ENCODE peak calls at places on chromosome 17, in eight cellular contexts. Y is GM10248, O is Calu3, J is AG09319, L is mesothelial cell of epicardium, I is astrocyte of the cerebellum, B is testis, Z is pancreas. V is an unnamed sample.

GRCh38 chr17:59355030-59355694 is 23.7 kb downstream of the YPEL2 start:
- DNase-seq in Y (no peak), O (no peak), J (no peak), L (no peak), I (no peak), B (no peak), Z (no peak), V (no peak)

GRCh38 chr17:50186661-50187402 is 14.6 kb downstream of the COL1A1 start:
- DNase-seq in Y (no peak), O (no peak), J (peak), L (no peak), I (no peak), B (no peak), Z (peak), V (no peak)

GRCh38 chr17:63640038-63640437 is 17.8 kb downstream of the MAP3K3 start:
- DNase-seq in Y (no peak), O (no peak), J (no peak), L (no peak), I (no peak), B (no peak), Z (no peak), V (no peak)

GRCh38 chr17:41894791-41895331 is 23.9 kb downstream of the ACLY start:
- DNase-seq in Y (no peak), O (no peak), J (peak), L (no peak), I (peak), B (no peak), Z (no peak), V (no peak)

GRCh38 chr17:44130693-44131349 is 7.4 kb upstream of the HDAC5 start:
- DNase-seq in Y (no peak), O (no peak), J (no peak), L (no peak), I (no peak), B (no peak), Z (no peak), V (no peak)

GRCh38 chr17:40490289-40490853 is 11.1 kb downstream of the TNS4 start:
- DNase-seq in Y (no peak), O (no peak), J (no peak), L (no peak), I (no peak), B (peak), Z (no peak), V (no peak)

GRCh38 chr17:69555056-69555455 is 140.6 kb downstream of the MAP2K6 start:
- DNase-seq in Y (no peak), O (no peak), J (no peak), L (no peak), I (no peak), B (no peak), Z (no peak), V (no peak)

GRCh38 chr17:44315760-44316731 is 7.6 kb downstream of the RUNDC3A start:
- DNase-seq in Y (no peak), O (no peak), J (no peak), L (no peak), I (no peak), B (no peak), Z (no peak), V (no peak)

GRCh38 chr17:67294451-67295199 is 49.6 kb upstream of the HELZ start:
- DNase-seq in Y (no peak), O (no peak), J (no peak), L (no peak), I (no peak), B (no peak), Z (peak), V (no peak)

GRCh38 chr17:37671028-37671812 is 28.0 kb upstream of the DDX52 start:
- DNase-seq in Y (no peak), O (no peak), J (no peak), L (no peak), I (no peak), B (no peak), Z (no peak), V (no peak)

GRCh38 chr17:39696731-39697130 is 3.1 kb upstream of the ERBB2 start:
- DNase-seq in Y (no peak), O (peak), J (no peak), L (no peak), I (no peak), B (no peak), Z (no peak), V (no peak)

GRCh38 chr17:44628234-44629188 is 27.8 kb upstream of the MEIOC start:
- DNase-seq in Y (peak), O (no peak), J (no peak), L (no peak), I (no peak), B (peak), Z (no peak), V (peak)

GRCh38 chr17:81324177-81324905 is 29.2 kb upstream of the SLC38A10 start:
- DNase-seq in Y (no peak), O (no peak), J (no peak), L (no peak), I (no peak), B (no peak), Z (no peak), V (no peak)

GRCh38 chr17:19386276-19386863 is 620 bp downstream of the MFAP4 start:
- DNase-seq in Y (no peak), O (no peak), J (peak), L (no peak), I (peak), B (peak), Z (no peak), V (no peak)

GRCh38 chr17:66354472-66354871 is 52.1 kb downstream of the PRKCA start:
- DNase-seq in Y (no peak), O (no peak), J (no peak), L (no peak), I (no peak), B (no peak), Z (no peak), V (no peak)

GRCh38 chr17:29582767-29583166 is 6.7 kb downstream of the GIT1 start:
- DNase-seq in Y (no peak), O (no peak), J (no peak), L (no peak), I (no peak), B (no peak), Z (peak), V (no peak)

GRCh38 chr17:55117063-55117611 is 147.6 kb upstream of the HLF start:
- DNase-seq in Y (no peak), O (no peak), J (no peak), L (no peak), I (no peak), B (no peak), Z (no peak), V (no peak)

GRCh38 chr17:39197380-39198185 is at the start of gene CACNB1:
- DNase-seq in Y (peak), O (peak), J (no peak), L (peak), I (no peak), B (peak), Z (peak), V (peak)

GRCh38 chr17:38748329-38749221 is at the start of gene PCGF2:
- DNase-seq in Y (no peak), O (peak), J (peak), L (peak), I (peak), B (peak), Z (peak), V (peak)

GRCh38 chr17:33987162-33987561 is 267.9 kb upstream of the CCL2 start:
- DNase-seq in Y (no peak), O (no peak), J (no peak), L (no peak), I (no peak), B (no peak), Z (no peak), V (no peak)

GRCh38 chr17:80789356-80789902 is 202.2 kb upstream of the CHMP6 start:
- DNase-seq in Y (peak), O (peak), J (peak), L (no peak), I (peak), B (peak), Z (no peak), V (peak)

GRCh38 chr17:72665841-72666518 is 426.5 kb downstream of the SLC39A11 start:
- DNase-seq in Y (no peak), O (no peak), J (no peak), L (no peak), I (no peak), B (no peak), Z (no peak), V (no peak)

GRCh38 chr17:79427621-79428539 is 183.0 kb downstream of the RBFOX3 start:
- DNase-seq in Y (no peak), O (no peak), J (no peak), L (no peak), I (no peak), B (no peak), Z (peak), V (no peak)
- TF ChIP-seq CTCF in Y (no peak), O (no peak), J (no peak), L (no peak), I (no peak), B (no peak), Z (no peak), V (no peak)

GRCh38 chr17:4955091-4955490 is 4.2 kb downstream of the ENO3 start:
- DNase-seq in Y (no peak), O (no peak), J (no peak), L (no peak), I (no peak), B (no peak), Z (peak), V (no peak)

GRCh38 chr17:4959261-4959965 is 8.2 kb downstream of the SPAG7 start:
- DNase-seq in Y (no peak), O (no peak), J (no peak), L (no peak), I (no peak), B (no peak), Z (no peak), V (no peak)

GRCh38 chr17:4953461-4953961 is 2.6 kb downstream of the ENO3 start:
- DNase-seq in Y (no peak), O (no peak), J (no peak), L (no peak), I (peak), B (no peak), Z (no peak), V (no peak)

GRCh38 chr17:4958102-4958501 is 7.2 kb downstream of the ENO3 start:
- DNase-seq in Y (no peak), O (no peak), J (no peak), L (no peak), I (no peak), B (no peak), Z (no peak), V (no peak)

DNA sequence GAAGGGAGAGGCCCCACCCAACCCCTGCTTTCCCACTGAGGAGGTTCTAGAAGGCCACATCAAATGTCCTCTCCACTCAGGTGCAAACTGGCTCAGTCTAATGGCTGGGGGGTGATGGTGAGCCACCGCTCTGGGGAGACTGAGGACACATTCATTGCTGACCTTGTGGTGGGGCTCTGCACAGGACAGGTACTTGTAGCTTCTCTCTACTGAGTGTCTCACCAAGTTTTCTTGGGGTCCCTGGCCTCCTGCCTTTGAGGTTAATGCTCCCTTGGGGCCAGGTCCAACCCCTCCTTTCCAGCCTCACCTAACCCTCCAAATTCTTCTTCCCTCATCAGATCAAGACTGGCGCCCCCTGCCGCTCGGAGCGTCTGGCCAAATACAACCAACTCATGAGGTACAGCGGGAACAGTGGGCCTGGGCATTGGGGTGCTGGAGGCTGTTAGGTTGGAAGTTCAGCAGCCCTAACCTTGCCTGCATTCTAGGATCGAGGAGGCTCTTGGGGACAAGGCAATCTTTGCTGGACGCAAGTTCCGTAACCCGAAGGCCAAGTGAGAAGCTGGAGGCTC is 5.7 kb downstream of the ENO3 start:
- DNase-seq in Y (no peak), O (no peak), J (no peak), L (no peak), I (no peak), B (no peak), Z (no peak), V (no peak)
- TF ChIP-seq CTCF in Y (peak), O (no peak), J (peak), L (peak), I (peak), B (no peak), Z (no peak), V (peak)

GRCh38 chr17:78422267-78422605 is 43.8 kb downstream of the PGS1 start:
- DNase-seq in Y (no peak), O (no peak), J (no peak), L (no peak), I (no peak), B (no peak), Z (no peak), V (no peak)
- TF ChIP-seq CTCF in Y (no peak), O (no peak), J (no peak), L (peak), I (no peak), B (no peak), Z (no peak), V (no peak)

DNA sequence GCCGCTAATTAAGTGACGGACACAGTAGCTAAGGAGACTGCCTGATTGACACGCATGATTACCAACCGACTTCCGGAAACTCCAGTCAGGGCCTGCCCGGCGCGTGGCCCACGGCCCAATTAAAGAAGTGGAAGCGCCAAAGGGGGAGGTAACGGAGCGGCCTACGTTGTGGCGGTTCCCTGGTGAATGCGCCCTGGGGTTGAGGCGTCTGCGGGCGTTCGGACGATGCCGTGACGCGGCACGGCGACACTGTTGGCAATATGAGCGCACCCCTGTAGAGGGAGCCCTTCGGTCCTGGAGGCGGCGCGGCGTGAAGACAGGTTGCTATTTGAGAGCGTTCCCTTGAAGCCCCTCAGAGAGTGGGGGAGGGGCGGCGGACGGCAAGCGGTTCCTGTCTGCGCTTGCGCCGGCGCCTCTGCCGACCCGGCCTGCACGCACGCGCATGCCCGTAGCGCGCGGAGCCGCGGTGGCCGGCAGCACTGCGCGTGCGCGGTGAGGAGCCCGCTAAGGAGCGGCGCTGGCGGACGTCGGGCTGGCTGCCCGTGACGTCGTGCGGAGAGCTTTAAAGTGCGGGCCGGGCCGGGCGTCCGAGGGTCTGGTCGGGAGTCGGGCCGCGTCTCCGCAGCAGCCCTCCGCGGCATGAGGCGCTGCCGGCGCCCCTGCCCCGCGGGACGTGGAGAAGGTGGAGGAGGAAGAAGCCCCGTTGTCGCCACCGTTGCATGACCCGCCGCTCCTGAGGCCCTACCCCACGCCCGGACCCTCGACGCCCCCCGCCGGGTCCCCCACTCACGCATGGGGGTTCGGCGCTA is at the start of gene ALKBH5:
- DNase-seq in Y (peak), O (peak), J (peak), L (peak), I (peak), B (peak), Z (peak), V (peak)
- TF ChIP-seq CTCF in Y (no peak), O (no peak), J (peak), L (peak), I (peak), B (no peak), Z (no peak), V (no peak)

GRCh38 chr17:82839617-82840292 is at the start of gene ZNF750:
- DNase-seq in Y (no peak), O (no peak), J (no peak), L (peak), I (no peak), B (no peak), Z (no peak), V (no peak)
- TF ChIP-seq CTCF in Y (no peak), O (no peak), J (no peak), L (no peak), I (no peak), B (no peak), Z (no peak), V (no peak)

DNA sequence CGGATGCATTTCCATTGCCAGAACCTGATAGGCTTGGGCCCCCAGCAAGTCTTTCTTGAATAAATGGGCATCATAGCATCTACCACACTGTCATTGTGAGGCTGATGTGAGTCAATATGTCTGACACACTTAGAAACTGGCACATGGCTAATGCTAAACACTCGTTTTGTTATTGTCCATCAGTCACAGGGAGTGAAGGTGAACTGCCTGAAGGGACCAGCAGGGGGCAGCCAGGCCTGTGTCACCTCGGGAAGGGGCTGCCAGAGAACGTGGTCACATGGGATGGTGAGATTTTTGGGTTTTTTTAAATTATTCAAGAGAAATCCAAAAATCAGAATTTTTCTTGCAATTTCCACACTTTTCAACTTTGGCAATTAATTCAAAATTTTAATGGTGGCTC is 831 bp upstream of the RCVRN start:
- DNase-seq in Y (peak), O (peak), J (no peak), L (no peak), I (no peak), B (peak), Z (no peak), V (peak)
- TF ChIP-seq CTCF in Y (peak), O (peak), J (peak), L (peak), I (peak), B (peak), Z (no peak), V (peak)

GRCh38 chr17:74919440-74920305 is 3.4 kb downstream of the USH1G start:
- DNase-seq in Y (peak), O (peak), J (no peak), L (no peak), I (no peak), B (peak), Z (peak), V (peak)
- TF ChIP-seq CTCF in Y (peak), O (peak), J (no peak), L (no peak), I (peak), B (no peak), Z (no peak), V (peak)